ENCODE peak calls at places on chromosome 13, in ten cellular contexts. Q, E, O, G, C, K, P, R, Z and A are unnamed samples.

GRCh38 chr13:96925869-96926628 is 68.2 kb downstream of the OXGR1 start:
- DNase-seq in C (peak), G (no peak), O (no peak), E (no peak), R (no peak), K (no peak), Z (no peak), P (no peak), Q (no peak), A (no peak)

GRCh38 chr13:82766732-82767321 is 1115.4 kb downstream of the SLITRK1 start:
- DNase-seq in O (no peak), Z (no peak), P (no peak), R (no peak), K (no peak), G (no peak), E (no peak), Q (no peak), C (no peak), A (no peak)

GRCh38 chr13:27353166-27353583 is 71.2 kb upstream of the GTF3A start:
- DNase-seq in Z (no peak), Q (no peak), K (no peak), E (no peak), O (no peak), C (peak), G (no peak), R (peak), P (no peak), A (no peak)

GRCh38 chr13:79581870-79582315 is 100.9 kb downstream of the NDFIP2 start:
- DNase-seq in P (peak), Q (no peak), R (no peak), K (no peak), E (no peak), O (no peak), C (no peak), Z (no peak), G (no peak), A (no peak)

GRCh38 chr13:23505007-23505406 is 65.2 kb upstream of the TNFRSF19 start:
- DNase-seq in O (no peak), G (no peak), Q (no peak), Z (no peak), E (no peak), P (no peak), R (no peak), K (no peak), C (no peak), A (no peak)

GRCh38 chr13:30696278-30697176 is 38.8 kb upstream of the ALOX5AP start:
- DNase-seq in Q (no peak), K (peak), Z (no peak), E (no peak), C (no peak), O (no peak), G (no peak), R (no peak), P (peak), A (no peak)

GRCh38 chr13:108346376-108346775 is 76.9 kb downstream of the TNFSF13B start:
- DNase-seq in O (no peak), Q (no peak), E (no peak), Z (no peak), R (no peak), G (no peak), P (no peak), K (no peak), C (no peak), A (no peak)

GRCh38 chr13:113851826-113852535 is 11.9 kb downstream of the GAS6 start:
- DNase-seq in P (peak), C (no peak), E (peak), K (no peak), G (no peak), R (no peak), O (no peak), Z (no peak), Q (peak), A (no peak)

GRCh38 chr13:108963846-108964600 is 334.6 kb downstream of the MYO16 start:
- DNase-seq in O (no peak), G (no peak), Z (no peak), P (no peak), C (no peak), E (no peak), K (no peak), Q (no peak), R (no peak), A (no peak)

GRCh38 chr13:72774019-72774418 is 7.7 kb downstream of the DIS3 start:
- DNase-seq in E (no peak), P (no peak), R (no peak), C (no peak), K (no peak), O (no peak), Z (no peak), G (no peak), Q (no peak), A (no peak)

GRCh38 chr13:57624565-57625435 is 6.7 kb upstream of the PCDH17 start:
- DNase-seq in C (peak), Z (no peak), O (no peak), E (no peak), P (no peak), R (no peak), Q (no peak), G (peak), K (peak), A (no peak)

GRCh38 chr13:82116422-82116989 is 1765.8 kb downstream of the SLITRK1 start:
- DNase-seq in P (no peak), G (no peak), E (no peak), Q (no peak), Z (no peak), O (no peak), K (no peak), R (no peak), C (no peak), A (no peak)

GRCh38 chr13:74838096-74838495 is 643.9 kb downstream of the TBC1D4 start:
- DNase-seq in Q (no peak), P (no peak), C (no peak), Z (no peak), E (no peak), K (no peak), G (no peak), O (no peak), R (no peak), A (no peak)

GRCh38 chr13:105990256-105990958 is 545.1 kb downstream of the EFNB2 start:
- DNase-seq in K (no peak), G (no peak), Z (peak), O (no peak), P (no peak), Q (no peak), R (no peak), E (no peak), C (no peak), A (no peak)

GRCh38 chr13:92224052-92224821 is 825.8 kb downstream of the GPC5 start:
- DNase-seq in Z (no peak), P (no peak), C (no peak), K (no peak), Q (no peak), G (no peak), O (no peak), E (no peak), R (no peak), A (no peak)

GRCh38 chr13:31540316-31540715 is 199.0 kb upstream of the RXFP2 start:
- DNase-seq in O (no peak), K (no peak), P (no peak), C (no peak), G (no peak), E (no peak), Q (no peak), R (no peak), Z (peak), A (no peak)

GRCh38 chr13:94333131-94333820 is 146.2 kb downstream of the DCT start:
- DNase-seq in O (no peak), Q (no peak), Z (peak), C (no peak), P (no peak), G (no peak), R (no peak), E (no peak), K (no peak), A (no peak)

GRCh38 chr13:39281539-39282150 is 243.4 kb downstream of the NHLRC3 start:
- DNase-seq in E (no peak), G (no peak), Q (no peak), O (no peak), Z (no peak), P (no peak), R (no peak), C (peak), K (no peak), A (no peak)

GRCh38 chr13:74695021-74695800 is 561.0 kb upstream of the KLF12 start:
- DNase-seq in Z (no peak), E (no peak), R (no peak), C (no peak), O (no peak), G (no peak), P (no peak), Q (no peak), K (no peak), A (no peak)

GRCh38 chr13:113845055-113845454 is 18.8 kb downstream of the GAS6 start:
- DNase-seq in K (peak), G (no peak), R (no peak), Z (no peak), E (no peak), C (peak), Q (peak), O (no peak), P (peak), A (no peak)

GRCh38 chr13:70723732-70724131 is 615.5 kb upstream of the KLHL1 start:
- DNase-seq in K (no peak), Z (no peak), P (no peak), G (no peak), O (no peak), R (no peak), E (no peak), Q (no peak), C (peak), A (no peak)

GRCh38 chr13:43767351-43767901 is 19.3 kb downstream of the ENOX1 start:
- DNase-seq in R (no peak), K (no peak), C (no peak), O (peak), P (no peak), E (no peak), Q (no peak), G (no peak), Z (no peak), A (no peak)

GRCh38 chr13:36965767-36966166 is 33.4 kb downstream of the ALG5 start:
- DNase-seq in R (no peak), E (no peak), Z (no peak), C (no peak), O (no peak), G (no peak), K (no peak), Q (no peak), P (no peak), A (no peak)

GRCh38 chr13:26051231-26052135 is at the start of gene SHISA2:
- DNase-seq in Z (peak), K (no peak), G (no peak), Q (peak), O (no peak), E (peak), C (no peak), R (no peak), P (no peak), A (peak)

GRCh38 chr13:54367639-54368271 is 1339.1 kb downstream of the OLFM4 start:
- DNase-seq in Q (no peak), P (no peak), Z (no peak), K (no peak), C (no peak), R (no peak), O (no peak), G (no peak), E (no peak), A (no peak)

GRCh38 chr13:40060318-40061007 is 405.0 kb downstream of the COG6 start:
- DNase-seq in O (peak), Q (no peak), K (no peak), Z (no peak), P (peak), C (no peak), G (no peak), R (peak), E (no peak), A (peak)

GRCh38 chr13:29315847-29316246 is 279.6 kb downstream of the SLC7A1 start:
- DNase-seq in O (no peak), E (no peak), P (no peak), R (no peak), C (no peak), G (no peak), Z (no peak), Q (no peak), K (no peak), A (no peak)

GRCh38 chr13:75636339-75637095 is 387 bp downstream of the LMO7 start:
- DNase-seq in Q (peak), R (no peak), Z (no peak), O (no peak), G (peak), E (peak), K (peak), C (peak), P (no peak), A (no peak)

GRCh38 chr13:30331331-30331771 is 24.0 kb upstream of the KATNAL1 start:
- DNase-seq in Z (no peak), O (peak), P (peak), Q (peak), G (no peak), C (no peak), E (no peak), R (no peak), K (peak), A (no peak)

GRCh38 chr13:33092422-33092987 is 76.3 kb downstream of the KL start:
- DNase-seq in G (no peak), C (no peak), R (no peak), Q (no peak), O (no peak), K (no peak), P (no peak), Z (no peak), E (no peak), A (no peak)

DNA sequence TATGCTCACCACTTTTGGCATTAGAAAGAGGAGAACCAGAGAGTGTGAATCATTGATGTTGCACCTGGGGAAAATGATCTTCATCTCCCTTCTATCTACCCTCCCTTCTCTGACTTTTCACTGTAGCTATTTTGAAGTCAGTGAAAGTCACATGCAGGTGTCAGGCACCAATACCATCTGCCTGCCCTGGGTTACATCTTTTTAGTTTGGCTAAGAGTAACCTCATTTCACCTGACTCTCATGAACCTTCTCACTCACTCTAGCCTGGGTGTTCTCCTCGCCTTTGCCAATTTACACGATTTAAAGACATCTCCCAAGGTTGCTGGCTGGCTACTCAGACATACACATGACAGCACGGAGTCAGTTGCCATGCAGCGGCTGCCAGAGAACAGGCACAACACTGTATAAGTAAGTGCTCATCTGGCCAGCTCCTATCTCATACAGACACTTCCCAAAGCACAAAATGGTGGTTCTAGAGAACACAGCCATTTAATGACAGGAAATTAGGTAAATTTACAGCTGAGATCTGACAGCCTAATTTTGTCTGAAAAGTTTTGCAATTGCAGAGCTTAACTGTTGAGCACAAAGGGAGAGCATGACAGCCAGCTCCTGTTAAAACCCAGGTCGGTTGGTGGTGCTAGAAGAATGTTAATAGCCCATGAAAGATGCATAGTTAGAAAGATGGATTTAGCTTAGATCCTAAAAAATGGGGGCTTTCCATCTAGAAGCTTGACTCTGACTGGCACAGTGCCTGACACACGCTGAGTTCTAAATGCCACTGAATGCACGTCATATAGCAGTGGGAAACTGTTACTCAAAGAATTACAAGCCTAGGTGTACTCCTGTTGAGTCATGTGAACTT is 32.5 kb downstream of the LCP1 start:
- DNase-seq in R (no peak), E (no peak), Z (no peak), C (no peak), G (no peak), O (no peak), K (no peak), P (no peak), Q (no peak), A (no peak)
- TF ChIP-seq EP300 in R (no peak), E (no peak), Z (no peak), C (no peak), G (no peak), O (no peak), K (no peak), P (no peak), Q (no peak), A (no peak)

GRCh38 chr13:111115051-111115840 is at the start of gene ARHGEF7:
- DNase-seq in P (no peak), Q (peak), Z (peak), G (peak), R (no peak), E (peak), K (no peak), C (no peak), O (no peak), A (no peak)

GRCh38 chr13:111114362-111115050 is 604 bp upstream of the ARHGEF7 start:
- DNase-seq in E (no peak), O (peak), R (no peak), G (no peak), Q (peak), Z (peak), C (no peak), K (peak), P (peak), A (no peak)

GRCh38 chr13:111116830-111117229 is 1.7 kb downstream of the ARHGEF7 start:
- DNase-seq in C (no peak), E (no peak), Z (no peak), P (no peak), R (no peak), O (no peak), G (no peak), K (no peak), Q (no peak), A (no peak)

GRCh38 chr13:111117289-111117688 is 2.2 kb downstream of the ARHGEF7 start:
- DNase-seq in Q (no peak), O (no peak), Z (no peak), G (no peak), R (no peak), K (no peak), E (no peak), C (no peak), P (no peak), A (no peak)

DNA sequence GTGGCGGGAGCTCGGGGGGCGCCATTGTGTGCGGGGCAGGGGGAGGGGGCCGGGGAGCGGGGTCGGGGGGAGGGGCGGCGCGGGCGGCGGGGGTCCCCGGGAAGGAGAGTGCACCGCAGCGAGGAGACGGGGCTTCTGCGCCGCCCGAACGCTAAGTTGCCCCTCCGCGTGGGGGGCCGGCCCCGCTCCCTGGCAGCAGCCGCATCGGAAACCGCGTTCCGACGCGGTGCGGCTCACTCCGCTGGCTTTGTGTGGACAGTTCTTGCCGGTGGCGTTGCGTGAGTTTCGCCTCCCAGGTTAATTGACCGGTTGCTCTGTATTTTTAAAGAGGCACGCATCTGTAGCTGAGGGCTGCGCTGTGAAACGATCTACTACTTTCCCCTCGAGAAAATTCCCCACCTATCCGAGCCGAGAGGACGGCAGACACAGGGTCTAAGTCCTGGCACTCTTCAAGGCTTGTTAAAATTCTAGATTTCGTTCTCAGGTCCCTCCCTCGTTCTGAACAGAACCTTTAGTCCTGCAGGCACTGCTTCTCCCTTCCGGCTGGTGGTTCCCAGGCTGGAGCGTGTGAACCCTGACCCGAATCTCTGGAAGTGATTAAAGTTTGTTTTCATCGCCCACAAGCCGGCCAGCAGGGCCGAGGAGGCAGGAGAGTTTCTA is 861 bp downstream of the ARHGEF7 start:
- DNase-seq in E (peak), G (no peak), Q (peak), O (no peak), Z (peak), P (peak), K (peak), R (no peak), C (peak), A (no peak)
- TF ChIP-seq POLR2A in E (no peak), G (no peak), Q (no peak), O (no peak), Z (no peak), P (no peak), K (no peak), R (no peak), C (no peak), A (no peak)

GRCh38 chr13:34591801-34592454 is 350.1 kb upstream of the NBEA start:
- DNase-seq in Z (no peak), E (no peak), Q (no peak), P (peak), G (no peak), R (no peak), C (no peak), O (no peak), K (no peak), A (no peak)

GRCh38 chr13:34589581-34589980 is 352.5 kb upstream of the NBEA start:
- DNase-seq in G (no peak), O (no peak), C (no peak), P (no peak), Z (no peak), R (no peak), Q (no peak), K (no peak), E (no peak), A (no peak)

GRCh38 chr13:34594507-34594906 is 347.6 kb upstream of the NBEA start:
- DNase-seq in C (no peak), Z (peak), O (no peak), E (no peak), Q (no peak), K (no peak), R (no peak), G (no peak), P (no peak), A (no peak)

GRCh38 chr13:34588362-34588761 is 353.7 kb upstream of the NBEA start:
- DNase-seq in G (no peak), P (no peak), C (no peak), E (no peak), Q (peak), Z (no peak), K (no peak), O (no peak), R (no peak), A (no peak)

GRCh38 chr13:34591163-34591562 is 350.9 kb upstream of the NBEA start:
- DNase-seq in P (no peak), Z (no peak), R (no peak), G (no peak), K (no peak), Q (no peak), E (no peak), O (no peak), C (no peak), A (no peak)
- TF ChIP-seq POLR2AphosphoS5 in P (no peak), Z (no peak), R (no peak), G (no peak), K (no peak), Q (no peak), E (no peak), O (no peak), C (no peak), A (no peak)

GRCh38 chr13:64928704-64929499 is 2301.2 kb downstream of the PCDH9 start:
- DNase-seq in O (no peak), C (no peak), R (no peak), Q (no peak), P (no peak), Z (no peak), E (no peak), K (no peak), G (no peak), A (no peak)
- TF ChIP-seq EP300 in O (no peak), C (no peak), R (no peak), Q (no peak), P (no peak), Z (no peak), E (no peak), K (no peak), G (no peak), A (no peak)